ENCODE peak calls at places on chromosomes 12 and 14, in four cellular contexts. Q is K562, T is GM12891, H is GM12878. L is an unnamed sample.

GRCh38 chr14:31362746-31363145 is 57.6 kb downstream of the HEATR5A start:
- DNase-seq in Q (no peak), T (no peak), H (no peak), L (no peak)

GRCh38 chr12:87995581-87996178 is 33.5 kb downstream of the C12orf50 start:
- DNase-seq in Q (peak; percentile 70), T (peak; percentile 6), H (no peak), L (peak; percentile 35)

GRCh38 chr12:43744826-43745225 is 13.8 kb downstream of the PUS7L start:
- DNase-seq in Q (no peak), T (no peak), H (no peak), L (no peak)

GRCh38 chr12:108907861-108908302 is 28.0 kb downstream of the DAO start:
- DNase-seq in Q (no peak), T (no peak), H (no peak), L (peak; percentile 81)

GRCh38 chr12:27104546-27104945 is 22.2 kb upstream of the C12orf71 start:
- DNase-seq in Q (no peak), T (no peak), H (no peak), L (no peak)

GRCh38 chr12:30828686-30829085 is 73.9 kb upstream of the CAPRIN2 start:
- DNase-seq in Q (no peak), T (no peak), H (no peak), L (no peak)

GRCh38 chr12:54133663-54134375 is 55.0 kb downstream of the SMUG1 start:
- DNase-seq in Q (no peak), T (no peak), H (no peak), L (no peak)

GRCh38 chr12:52022841-52023181 is 16.1 kb downstream of the TAMALIN start:
- DNase-seq in Q (peak; percentile 50), T (no peak), H (no peak), L (no peak)

GRCh38 chr12:88723219-88723618 is 142.9 kb upstream of the KITLG start:
- DNase-seq in Q (no peak), T (no peak), H (no peak), L (no peak)

GRCh38 chr12:10395390-10395998 is 5.7 kb upstream of the KLRK1 start:
- DNase-seq in Q (no peak), T (no peak), H (peak; percentile 60), L (peak; percentile 78)

GRCh38 chr12:48925218-48925871 is at the start of gene FKBP11:
- DNase-seq in Q (no peak), T (peak; percentile 70), H (peak; percentile 30), L (no peak)

GRCh38 chr12:124270671-124271070 is 24.2 kb upstream of the RFLNA start:
- DNase-seq in Q (no peak), T (no peak), H (no peak), L (no peak)

GRCh38 chr12:96104566-96104965 is 69.2 kb upstream of the LTA4H start:
- DNase-seq in Q (no peak), T (no peak), H (no peak), L (no peak)

GRCh38 chr14:64347748-64348147 is 40.4 kb upstream of the MTHFD1 start:
- DNase-seq in Q (no peak), T (no peak), H (no peak), L (no peak)

GRCh38 chr12:58067610-58068387 is 126.4 kb downstream of the ATP23 start:
- DNase-seq in Q (no peak), T (no peak), H (no peak), L (no peak)

GRCh38 chr12:14403711-14404164 is 38.3 kb downstream of the ATF7IP start:
- DNase-seq in Q (no peak), T (no peak), H (peak; percentile 49), L (no peak)

GRCh38 chr12:96371138-96371786 is 29.0 kb downstream of the CDK17 start:
- DNase-seq in Q (peak; percentile 85), T (no peak), H (no peak), L (no peak)

GRCh38 chr14:53044486-53044885 is 93.6 kb upstream of the FERMT2 start:
- DNase-seq in Q (no peak), T (no peak), H (no peak), L (no peak)

GRCh38 chr12:62776575-62776974 is 158.4 kb downstream of the PPM1H start:
- DNase-seq in Q (no peak), T (no peak), H (no peak), L (no peak)

GRCh38 chr12:131673519-131674265 is 37.2 kb upstream of the SFSWAP start:
- DNase-seq in Q (no peak), T (no peak), H (no peak), L (no peak)

GRCh38 chr14:94748667-94749347 is 21.1 kb downstream of the GSC start:
- DNase-seq in Q (peak; percentile 16), T (no peak), H (no peak), L (peak; percentile 33)

GRCh38 chr12:100472325-100472724 is 1.3 kb upstream of the NR1H4 start:
- DNase-seq in Q (no peak), T (no peak), H (no peak), L (peak; percentile 24)

GRCh38 chr14:90523961-90524875 is 127.4 kb downstream of the CALM1 start:
- DNase-seq in Q (no peak), T (no peak), H (no peak), L (no peak)

GRCh38 chr12:100267603-100268281 is 765 bp downstream of the SCYL2 start:
- DNase-seq in Q (peak; percentile 37), T (no peak), H (no peak), L (no peak)

GRCh38 chr12:49161092-49161795 is 27.6 kb downstream of the TUBA1A start:
- DNase-seq in Q (peak; percentile 7), T (no peak), H (no peak), L (peak; percentile 51)

GRCh38 chr14:49583629-49584028 is 2.6 kb downstream of the RPS29 start:
- DNase-seq in Q (no peak), T (no peak), H (no peak), L (no peak)

GRCh38 chr12:54984602-54985376 is at the start of gene TESPA1:
- DNase-seq in Q (peak; percentile 65), T (peak; percentile 45), H (peak; percentile 90), L (peak; percentile 17)

GRCh38 chr12:29731556-29731955 is 52.2 kb downstream of the TMTC1 start:
- DNase-seq in Q (no peak), T (no peak), H (no peak), L (no peak)
- TF ChIP-seq SPI1 in Q (no peak), T (no peak), H (no peak), L (no peak)

GRCh38 chr14:72714094-72714493 is 179.8 kb downstream of the DPF3 start:
- DNase-seq in Q (no peak), T (peak; percentile 31), H (peak; percentile 31), L (peak; percentile 9)
- TF ChIP-seq SPI1 in Q (no peak), T (peak; percentile 35), H (peak; percentile 52), L (peak; percentile 23)

GRCh38 chr12:110758922-110759321 is 16.2 kb upstream of the PPP1CC start:
- DNase-seq in Q (no peak), T (no peak), H (no peak), L (no peak)

GRCh38 chr12:110756611-110757010 is 13.9 kb upstream of the PPP1CC start:
- DNase-seq in Q (no peak), T (no peak), H (no peak), L (no peak)

GRCh38 chr12:110760204-110760609 is 17.5 kb upstream of the PPP1CC start:
- DNase-seq in Q (peak; percentile 70), T (no peak), H (no peak), L (no peak)

GRCh38 chr12:110750784-110751461 is 8.2 kb upstream of the PPP1CC start:
- DNase-seq in Q (no peak), T (no peak), H (no peak), L (no peak)

DNA sequence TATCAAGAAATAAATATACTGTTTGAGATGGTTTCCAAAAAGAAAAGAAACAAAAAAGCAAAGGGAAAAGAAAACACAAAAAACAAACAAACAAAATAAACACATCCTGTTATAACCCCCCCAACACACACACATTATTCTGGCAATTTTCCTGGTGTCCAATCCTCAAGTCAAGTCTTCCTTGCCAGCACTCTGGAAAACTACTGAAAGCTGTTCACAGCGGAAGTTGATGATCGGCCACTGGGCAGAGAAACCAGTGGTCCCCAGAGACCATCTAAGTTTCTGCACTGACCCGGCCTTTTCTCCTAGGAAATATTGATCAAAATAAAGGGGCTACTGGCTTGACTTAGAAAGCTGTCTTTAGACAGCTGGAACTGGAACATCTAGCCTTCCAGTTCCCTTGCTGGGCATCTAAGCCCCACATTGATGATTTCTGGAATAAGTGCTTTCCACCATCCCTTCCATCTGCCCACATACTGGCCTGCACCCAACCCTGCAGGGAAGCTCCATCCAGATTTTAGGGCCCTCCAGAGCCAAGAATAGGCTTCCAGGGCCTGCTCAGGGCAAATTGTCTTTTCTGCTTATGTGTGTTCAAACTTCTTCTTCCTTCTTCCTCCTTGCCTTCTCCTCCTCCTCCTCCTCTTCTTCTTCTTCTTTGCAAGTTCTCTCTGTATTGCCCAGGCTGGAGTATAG is 11.6 kb upstream of the PPP1CC start:
- DNase-seq in Q (no peak), T (no peak), H (no peak), L (no peak)
- TF ChIP-seq SPI1 in Q (no peak), T (no peak), H (no peak), L (no peak)

GRCh38 chr12:4366090-4366489 is 13.4 kb downstream of the FGF23 start:
- DNase-seq in Q (no peak), T (no peak), H (no peak), L (no peak)
- TF ChIP-seq SPI1 in Q (no peak), T (no peak), H (no peak), L (no peak)

DNA sequence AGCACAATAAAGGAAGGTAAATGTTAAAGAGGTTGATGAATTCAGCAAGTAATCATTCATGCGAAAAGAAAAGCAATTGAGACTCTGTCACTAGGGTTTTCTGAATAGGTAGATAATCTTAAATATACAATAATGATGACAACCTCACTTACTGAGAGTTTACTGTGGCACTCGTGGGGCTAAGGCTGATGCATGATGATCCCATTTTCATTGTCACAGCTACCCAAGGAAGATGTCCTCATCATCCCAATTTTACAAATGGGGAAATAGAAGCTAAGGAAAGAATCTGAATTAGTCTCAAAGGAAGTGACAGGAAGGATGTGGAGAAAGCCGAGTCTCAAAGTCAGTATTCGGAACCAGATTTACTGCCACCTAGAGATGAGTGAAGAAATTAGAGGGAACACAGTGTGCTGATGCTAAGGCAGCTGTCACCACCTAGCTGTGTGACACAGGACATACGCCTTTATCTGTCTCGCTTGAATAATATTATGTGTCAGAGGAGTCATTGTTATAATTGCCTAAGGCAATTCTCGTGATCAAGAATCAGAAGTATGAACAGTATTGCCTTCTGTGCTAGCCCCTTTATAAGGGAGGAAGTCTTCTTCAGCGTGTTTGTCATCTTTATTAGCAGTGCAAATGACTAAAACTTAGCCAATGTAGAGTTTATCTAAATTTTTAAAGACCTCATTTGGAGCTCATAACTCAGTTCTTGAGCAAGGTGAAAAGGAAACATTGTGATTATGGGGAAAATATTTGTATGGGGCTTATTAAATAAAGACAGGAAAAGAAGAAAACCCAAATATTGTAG is 63.2 kb downstream of the ERGIC2 start:
- DNase-seq in Q (peak; percentile 69), T (peak; percentile 30), H (peak; percentile 52), L (peak; percentile 69)
- TF ChIP-seq SPI1 in Q (no peak), T (peak; percentile 9), H (no peak), L (peak; percentile 7)

GRCh38 chr14:24840204-24840893 is 206.4 kb upstream of the GZMB start:
- DNase-seq in Q (no peak), T (no peak), H (no peak), L (no peak)
- TF ChIP-seq SPI1 in Q (no peak), T (no peak), H (no peak), L (no peak)

L was measured in HL-60.